ENCODE peak calls at places on chromosomes 4 and X, in ten cellular contexts. T is HCT116, N is OCI-LY7, Q is AG04450, M is colonic mucosa, L is cardiac muscle cell, P is HL-60, Z is hepatocyte, O is WERI-Rb-1, A is A673. C is an unnamed sample.
A peak's percentile ranks its signal among the peaks of the same experiment; 100 is the strongest.

GRCh38 chr4:125796138-125796537 is 481.4 kb downstream of the FAT4 start:
- DNase-seq in M (no peak), P (no peak), O (no peak), Q (no peak), Z (no peak), N (no peak), A (no peak), T (no peak), L (no peak), C (no peak)

GRCh38 chr4:23613782-23614181 is 276.1 kb downstream of the PPARGC1A start:
- DNase-seq in T (no peak), P (no peak), Q (no peak), A (no peak), L (no peak), M (no peak), O (peak; percentile 22), Z (no peak), N (no peak), C (no peak)

GRCh38 chr4:81607947-81608346 is 136.2 kb upstream of the RASGEF1B start:
- DNase-seq in P (no peak), M (no peak), Q (no peak), A (no peak), T (no peak), N (no peak), Z (no peak), O (no peak), L (no peak), C (no peak)

GRCh38 chr4:184727430-184727829 is 6.5 kb downstream of the CENPU start:
- DNase-seq in Z (no peak), M (peak; percentile 5), O (no peak), A (no peak), T (no peak), L (no peak), P (no peak), Q (no peak), N (no peak), C (no peak)

GRCh38 chr4:176838611-176839411 is 46.1 kb upstream of the VEGFC start:
- DNase-seq in O (no peak), N (no peak), A (no peak), Z (no peak), L (no peak), T (no peak), Q (peak; percentile 15), P (no peak), M (no peak), C (no peak)

GRCh38 chr4:14345356-14345775 is 656.9 kb upstream of the CPEB2 start:
- DNase-seq in T (no peak), N (no peak), Z (no peak), P (no peak), A (peak; percentile 39), O (no peak), Q (no peak), M (no peak), L (no peak), C (no peak)

GRCh38 chr4:189228726-189229125 is 711.9 kb upstream of the FRG1 start:
- DNase-seq in P (no peak), A (no peak), M (no peak), O (no peak), Z (no peak), Q (no peak), T (no peak), L (no peak), N (no peak), C (no peak)

GRCh38 chr4:152735302-152735917 is 44.1 kb downstream of the TIGD4 start:
- DNase-seq in Q (no peak), Z (peak; percentile 40), P (no peak), L (peak; percentile 35), T (peak; percentile 12), O (no peak), M (no peak), A (peak; percentile 58), N (peak; percentile 72), C (no peak)

GRCh38 chr4:40515037-40515397 is 114.6 kb downstream of the RBM47 start:
- DNase-seq in A (no peak), Q (no peak), P (no peak), N (no peak), O (no peak), Z (peak; percentile 42), T (no peak), L (no peak), M (no peak), C (no peak)

GRCh38 chr4:73815145-73815544 is 21.3 kb upstream of the CXCL6 start:
- DNase-seq in Z (no peak), O (no peak), Q (no peak), T (no peak), P (no peak), N (no peak), M (no peak), A (no peak), L (no peak), C (no peak)

GRCh38 chr4:168540086-168540864 is 43.4 kb downstream of the PALLD start:
- DNase-seq in L (peak; percentile 23), M (no peak), N (no peak), O (peak; percentile 44), T (peak; percentile 89), Q (peak; percentile 48), P (no peak), A (peak; percentile 65), Z (no peak), C (no peak)

GRCh38 chr4:10731162-10731561 is 46.6 kb upstream of the CLNK start:
- DNase-seq in P (no peak), L (no peak), T (no peak), M (no peak), O (no peak), Z (no peak), N (no peak), A (no peak), Q (no peak), C (no peak)

GRCh38 chr4:10731690-10732089 is 47.1 kb upstream of the CLNK start:
- DNase-seq in L (no peak), A (no peak), P (no peak), M (no peak), T (no peak), Z (no peak), Q (no peak), N (no peak), O (no peak), C (no peak)

GRCh38 chr4:10729366-10729765 is 44.8 kb upstream of the CLNK start:
- DNase-seq in L (no peak), Z (no peak), T (no peak), P (no peak), O (no peak), A (no peak), Q (no peak), N (no peak), M (no peak), C (no peak)

GRCh38 chr4:10730590-10730989 is 46.0 kb upstream of the CLNK start:
- DNase-seq in P (no peak), O (no peak), Z (no peak), T (no peak), M (no peak), L (no peak), N (no peak), A (no peak), Q (no peak), C (no peak)

GRCh38 chr4:10730019-10730418 is 45.5 kb upstream of the CLNK start:
- DNase-seq in M (no peak), O (no peak), Q (no peak), N (no peak), A (no peak), Z (no peak), P (no peak), T (no peak), L (no peak), C (no peak)
- TF ChIP-seq CTCF in M (no peak), O (no peak), Q (no peak), N (no peak), A (no peak), Z (no peak), P (no peak), T (no peak), L (no peak), C (no peak)

GRCh38 chrX:77743720-77744119 is 42.3 kb downstream of the ATRX start:
- DNase-seq in N (no peak), Q (no peak), T (no peak), L (no peak), O (no peak), M (no peak), Z (no peak), A (no peak), P (no peak), C (no peak)

GRCh38 chrX:77742788-77743476 is 43.1 kb downstream of the ATRX start:
- DNase-seq in Q (no peak), A (no peak), N (no peak), L (no peak), T (no peak), O (peak; percentile 25), Z (no peak), P (no peak), M (no peak), C (no peak)

DNA sequence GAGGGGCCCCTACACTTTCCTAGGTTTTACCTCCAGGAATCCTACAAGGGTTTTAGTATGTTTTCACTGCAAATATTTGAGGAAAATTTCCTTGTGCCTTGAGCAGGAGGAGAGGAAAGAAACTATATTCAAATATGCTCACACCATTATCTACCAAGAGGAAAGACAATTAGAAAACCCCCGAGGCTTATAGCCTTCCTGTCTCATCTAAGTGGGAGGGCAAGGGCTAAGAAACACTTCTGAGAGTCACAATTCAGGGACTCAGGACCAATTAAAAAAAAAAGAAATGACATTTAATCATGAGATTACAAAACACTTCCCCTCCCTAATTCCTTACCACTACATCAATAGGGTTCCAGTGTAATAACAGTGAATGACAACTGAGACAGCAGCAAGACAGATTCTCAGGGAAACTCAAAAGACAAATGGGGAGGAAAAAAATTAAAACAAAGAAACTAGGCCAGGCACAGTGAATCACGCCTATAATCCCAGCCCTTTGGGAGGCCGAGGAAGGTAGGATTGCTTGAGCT is 45.6 kb downstream of the ATRX start:
- DNase-seq in N (peak; percentile 3), M (no peak), A (peak; percentile 57), Z (no peak), Q (no peak), T (no peak), O (no peak), P (no peak), L (no peak), C (no peak)
- H3K27ac ChIP-seq in N (no peak overlapping the region), M (no peak overlapping the region), A (peak overlapping the region; percentile 10), Z (no peak overlapping the region), Q (no peak overlapping the region), T (no peak overlapping the region), O (no peak overlapping the region), P (no peak overlapping the region), L (peak overlapping the region; percentile 60), C (no peak overlapping the region)

DNA sequence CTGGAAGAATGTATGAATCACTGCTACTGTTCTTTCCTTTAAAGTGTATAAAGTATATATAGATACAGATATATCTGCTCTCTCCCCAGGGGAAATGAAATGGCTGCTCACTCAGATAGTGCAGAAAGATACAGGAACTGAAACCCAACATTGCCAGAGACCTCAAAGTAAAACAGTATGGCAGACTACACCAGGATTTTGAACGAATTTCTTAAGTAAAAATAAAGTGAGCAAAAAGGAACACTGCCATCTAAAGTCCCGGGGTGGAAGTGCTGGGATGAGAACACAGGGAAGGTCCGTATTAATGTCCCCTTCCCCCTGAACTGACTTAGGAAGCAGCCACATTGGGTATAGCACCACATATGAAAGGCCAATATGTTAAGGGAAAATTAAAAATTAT is 93.4 kb downstream of the TMA16 start:
- DNase-seq in M (no peak), A (peak; percentile 18), P (no peak), Q (no peak), O (peak; percentile 14), T (no peak), N (peak; percentile 87), L (no peak), Z (no peak), C (peak; percentile 61)
- TF ChIP-seq CTCF in M (no peak), A (peak; percentile 36), P (peak; percentile 32), Q (peak; percentile 25), O (peak; percentile 33), T (peak; percentile 50), N (peak; percentile 92), L (no peak), Z (peak; percentile 8), C (peak; percentile 62)

GRCh38 chrX:26442340-26442739 is 226.4 kb downstream of the MAGEB5 start:
- DNase-seq in M (no peak), Q (no peak), N (no peak), A (no peak), P (no peak), L (peak; percentile 51), O (peak; percentile 16), T (peak; percentile 2), Z (peak; percentile 52), C (no peak)
- H3K27ac ChIP-seq in M (no peak overlapping the region), Q (no peak overlapping the region), N (no peak overlapping the region), A (no peak overlapping the region), P (no peak overlapping the region), L (no peak overlapping the region), O (no peak overlapping the region), T (no peak overlapping the region), Z (no peak overlapping the region), C (no peak overlapping the region)

C was measured in endodermal cell.